ENCODE peak calls at places on chromosomes 6 and 20, in seven cellular contexts. V, B, G, H, Y, R and E are unnamed samples.
A peak's percentile ranks its signal among the peaks of the same experiment; 100 is the strongest.

GRCh38 chr6:28634406-28634757 is 108.7 kb downstream of the GPX5 start:
- DNase-seq in V (no peak), Y (no peak), R (no peak), G (no peak), H (no peak), B (no peak), E (no peak)

GRCh38 chr6:56335733-56336132 is 88.4 kb upstream of the COL21A1 start:
- DNase-seq in V (no peak), G (peak; percentile 91), H (no peak), R (peak; percentile 94), B (no peak), Y (no peak), E (no peak)

GRCh38 chr6:25084508-25084833 is 148.7 kb upstream of the RIPOR2 start:
- DNase-seq in Y (no peak), R (no peak), H (no peak), V (no peak), B (no peak), G (no peak), E (no peak)

GRCh38 chr6:158125271-158125670 is 42.8 kb downstream of the SERAC1 start:
- DNase-seq in V (no peak), G (no peak), H (no peak), B (no peak), R (no peak), Y (no peak), E (no peak)

GRCh38 chr6:6972456-6972855 is 135.3 kb upstream of the RREB1 start:
- DNase-seq in V (peak; percentile 26), B (no peak), H (no peak), R (peak; percentile 94), G (peak; percentile 91), Y (no peak), E (peak; percentile 14)

GRCh38 chr6:30557683-30557981 is 537 bp downstream of the PRR3 start:
- DNase-seq in H (no peak), V (no peak), G (no peak), B (no peak), Y (no peak), R (no peak), E (no peak)

GRCh38 chr6:161396539-161396938 is 122.7 kb upstream of the AGPAT4 start:
- DNase-seq in V (no peak), G (no peak), Y (no peak), R (no peak), H (no peak), B (no peak), E (no peak)

GRCh38 chr20:7147220-7147601 is 379.7 kb downstream of the BMP2 start:
- DNase-seq in G (no peak), B (no peak), V (no peak), R (no peak), Y (no peak), H (no peak), E (no peak)

GRCh38 chr6:134020071-134020470 is 32.4 kb downstream of the SLC2A12 start:
- DNase-seq in B (no peak), V (no peak), G (no peak), Y (no peak), R (no peak), H (no peak), E (no peak)

GRCh38 chr6:168133707-168134398 is 54.8 kb upstream of the FRMD1 start:
- DNase-seq in H (no peak), G (no peak), B (no peak), Y (no peak), R (peak; percentile 6), V (no peak), E (no peak)

GRCh38 chr6:30876039-30876730 is 8.1 kb upstream of the DDR1 start:
- DNase-seq in G (peak; percentile 91), R (peak; percentile 93), B (no peak), H (no peak), Y (no peak), V (peak; percentile 37), E (no peak)

GRCh38 chr6:114144887-114145851 is 174.2 kb upstream of the HDAC2 start:
- DNase-seq in H (no peak), V (peak; percentile 20), Y (no peak), R (no peak), B (no peak), G (no peak), E (no peak)

GRCh38 chr6:155177369-155177961 is 86.3 kb upstream of the CLDN20 start:
- DNase-seq in H (peak; percentile 39), V (peak; percentile 25), Y (no peak), G (peak; percentile 54), B (peak; percentile 45), R (peak; percentile 85), E (peak; percentile 66)

GRCh38 chr6:53679446-53679933 is 13.9 kb upstream of the KLHL31 start:
- DNase-seq in Y (no peak), B (peak; percentile 23), R (peak; percentile 66), V (no peak), H (no peak), G (peak; percentile 46), E (no peak)

GRCh38 chr6:105087571-105088211 is 92.1 kb downstream of the POPDC3 start:
- DNase-seq in G (peak; percentile 53), B (peak; percentile 53), V (peak; percentile 39), H (peak; percentile 28), Y (no peak), R (peak; percentile 76), E (peak; percentile 40)

GRCh38 chr6:111920581-111920980 is 47.3 kb upstream of the FYN start:
- DNase-seq in G (no peak), H (no peak), B (no peak), Y (no peak), R (no peak), V (no peak), E (no peak)

GRCh38 chr6:83270971-83271714 is 78.0 kb downstream of the RWDD2A start:
- DNase-seq in B (no peak), H (no peak), Y (no peak), R (peak; percentile 77), G (peak; percentile 94), V (no peak), E (no peak)

GRCh38 chr6:65295812-65296211 is 411.2 kb downstream of the EYS start:
- DNase-seq in G (no peak), B (no peak), R (no peak), Y (no peak), H (no peak), V (no peak), E (no peak)

GRCh38 chr20:3084986-3085360 is 449 bp upstream of the AVP start:
- DNase-seq in H (no peak), G (no peak), B (no peak), Y (no peak), V (no peak), R (no peak), E (no peak)

GRCh38 chr6:109790131-109790530 is 99.0 kb downstream of the FIG4 start:
- DNase-seq in B (no peak), R (peak; percentile 29), V (no peak), G (peak; percentile 87), Y (no peak), H (no peak), E (no peak)

GRCh38 chr6:65997539-65997938 is 290.5 kb upstream of the EYS start:
- DNase-seq in H (no peak), R (no peak), V (no peak), Y (no peak), B (no peak), G (no peak), E (no peak)

GRCh38 chr6:105120570-105120969 is 59.2 kb downstream of the POPDC3 start:
- DNase-seq in R (no peak), H (no peak), V (no peak), B (no peak), G (no peak), Y (no peak), E (no peak)

GRCh38 chr6:149750136-149750609 is 632 bp downstream of the PCMT1 start:
- DNase-seq in V (peak; percentile 45), Y (no peak), H (peak; percentile 47), R (peak; percentile 52), B (peak; percentile 77), G (peak; percentile 65), E (peak; percentile 70)

GRCh38 chr20:35619196-35620095 is 3.8 kb downstream of the SPAG4 start:
- DNase-seq in B (peak; percentile 90), V (peak; percentile 83), G (peak; percentile 79), Y (peak; percentile 94), H (peak; percentile 75), R (peak; percentile 86), E (peak; percentile 91)

GRCh38 chr20:7650481-7650880 is 289.8 kb downstream of the HAO1 start:
- DNase-seq in B (no peak), H (no peak), V (no peak), R (peak; percentile 36), Y (no peak), G (peak; percentile 95), E (no peak)

GRCh38 chr20:63819224-63819917 is 11.7 kb downstream of the ZBTB46 start:
- DNase-seq in B (no peak), H (no peak), Y (no peak), G (no peak), R (peak; percentile 42), V (no peak), E (no peak)
- TF ChIP-seq CTCF in B (no peak), H (no peak), Y (peak; percentile 40), G (peak; percentile 19), R (peak; percentile 36), V (no peak), E (peak; percentile 50)

GRCh38 chr6:102764317-102764716 is 1370.8 kb downstream of the GRIK2 start:
- DNase-seq in R (no peak), G (no peak), B (no peak), V (no peak), H (no peak), Y (no peak), E (no peak)

GRCh38 chr6:102763886-102764285 is 1370.4 kb downstream of the GRIK2 start:
- DNase-seq in G (no peak), H (no peak), Y (no peak), B (no peak), V (no peak), R (no peak), E (no peak)

DNA sequence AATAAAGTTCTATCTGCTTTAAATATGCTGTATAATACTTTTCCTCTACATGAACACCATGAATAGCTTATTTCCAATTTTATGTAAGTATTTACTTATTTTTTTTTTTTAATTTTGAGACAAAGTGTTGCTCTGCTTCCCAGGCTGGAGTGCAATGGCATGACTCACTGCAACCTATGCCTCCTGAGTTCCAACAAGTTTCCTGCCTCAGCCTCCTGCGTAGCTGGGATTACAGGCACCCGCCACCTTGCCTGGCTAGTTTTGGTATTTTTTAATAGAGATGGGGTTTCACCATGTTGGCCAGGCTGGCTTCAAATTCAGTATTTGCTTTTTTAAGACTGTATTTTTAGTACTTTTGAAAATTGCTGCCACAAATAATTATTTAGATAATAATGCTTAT is 1365.9 kb downstream of the GRIK2 start:
- DNase-seq in V (no peak), H (no peak), R (no peak), G (peak; percentile 4), Y (no peak), B (no peak), E (no peak)
- H3K4me3 ChIP-seq in V (no peak overlapping the region), H (no peak overlapping the region), R (no peak overlapping the region), G (no peak overlapping the region), Y (no peak overlapping the region), B (no peak overlapping the region), E (no peak overlapping the region)

GRCh38 chr20:15882553-15882952 is 690.7 kb downstream of the KIF16B start:
- DNase-seq in V (no peak), R (no peak), B (no peak), Y (no peak), G (no peak), H (no peak), E (no peak)
- H3K9me3 ChIP-seq in V (no peaks in the 10 kb centered on the region), R (no peaks in the 10 kb centered on the region), B (no peaks in the 10 kb centered on the region), Y (peaks cover 33% of the 10 kb centered on the region), G (no peaks in the 10 kb centered on the region), H (no peaks in the 10 kb centered on the region), E (peaks cover 3% of the 10 kb centered on the region)

GRCh38 chr20:47727170-47727880 is 58.0 kb downstream of the SULF2 start:
- DNase-seq in H (peak; percentile 69), Y (peak; percentile 94), R (no peak), G (no peak), B (no peak), V (no peak), E (no peak)
- TF ChIP-seq CTCF in H (no peak), Y (no peak), R (no peak), G (no peak), B (no peak), V (no peak), E (no peak)

GRCh38 chr6:148086843-148087242 is 255.8 kb upstream of the SASH1 start:
- DNase-seq in Y (no peak), R (no peak), G (no peak), V (no peak), H (no peak), B (no peak), E (no peak)
- H3K4me3 ChIP-seq in Y (no peak overlapping the region), R (no peak overlapping the region), G (no peak overlapping the region), V (no peak overlapping the region), H (no peak overlapping the region), B (no peak overlapping the region), E (no peak overlapping the region)